ENCODE peak calls at places on chromosomes 2 and 18, in nine cellular contexts. P is endothelial cell of umbilical vein, B is MM.1S, W is neural progenitor cell, G is GM13977, Y is Peyer's patch, Z is HL-60, V is tibial artery, E is GM20000. F is an unnamed sample.

GRCh38 chr2:199983534-199983933 is 28.2 kb downstream of the MAIP1 start:
- DNase-seq in P (no peak), B (no peak), W (no peak), G (no peak), Y (no peak), Z (no peak), V (no peak), E (no peak), F (no peak)

GRCh38 chr18:61323951-61324350 is 9.3 kb upstream of the CDH20 start:
- DNase-seq in P (no peak), B (no peak), W (no peak), G (no peak), Y (no peak), Z (no peak), V (no peak), E (no peak), F (no peak)

GRCh38 chr18:68714356-68714706 is 577 bp downstream of the TMX3 start:
- DNase-seq in P (peak; percentile 55), B (peak; percentile 9), W (peak; percentile 43), G (no peak), Y (no peak), Z (no peak), V (no peak), E (peak; percentile 32), F (no peak)

GRCh38 chr2:32711219-32711618 is 83.4 kb downstream of the TTC27 start:
- DNase-seq in P (peak; percentile 93), B (no peak), W (no peak), G (no peak), Y (no peak), Z (no peak), V (no peak), E (no peak), F (no peak)

GRCh38 chr18:47978141-47978540 is 47.7 kb upstream of the SMAD2 start:
- DNase-seq in P (no peak), B (no peak), W (no peak), G (no peak), Y (no peak), Z (no peak), V (no peak), E (no peak), F (no peak)

GRCh38 chr2:98343371-98343770 is 2.9 kb upstream of the CNGA3 start:
- DNase-seq in P (no peak), B (no peak), W (no peak), G (no peak), Y (no peak), Z (no peak), V (no peak), E (no peak), F (no peak)

GRCh38 chr2:233419626-233420431 is 65.5 kb downstream of the DGKD start:
- DNase-seq in P (no peak), B (peak; percentile 50), W (peak; percentile 64), G (no peak), Y (no peak), Z (no peak), V (peak; percentile 65), E (peak; percentile 55), F (no peak)

GRCh38 chr18:67854340-67854739 is 337.8 kb upstream of the DSEL start:
- DNase-seq in P (no peak), B (no peak), W (no peak), G (no peak), Y (no peak), Z (no peak), V (no peak), E (no peak), F (no peak)

GRCh38 chr2:186822323-186822722 is 26.6 kb downstream of the ZSWIM2 start:
- DNase-seq in P (no peak), B (no peak), W (no peak), G (no peak), Y (no peak), Z (no peak), V (no peak), E (no peak), F (no peak)

GRCh38 chr2:175687465-175687864 is 314.6 kb downstream of the LNPK start:
- DNase-seq in P (no peak), B (no peak), W (peak; percentile 11), G (no peak), Y (no peak), Z (no peak), V (no peak), E (no peak), F (no peak)

GRCh38 chr18:35378206-35378795 is 1.2 kb upstream of the ZNF396 start:
- DNase-seq in P (no peak), B (no peak), W (no peak), G (no peak), Y (no peak), Z (no peak), V (no peak), E (no peak), F (no peak)

GRCh38 chr2:30422437-30422805 is 24.6 kb upstream of the LCLAT1 start:
- DNase-seq in P (no peak), B (no peak), W (no peak), G (peak; percentile 47), Y (no peak), Z (no peak), V (no peak), E (peak; percentile 52), F (no peak)

GRCh38 chr2:240432820-240433801 is 2.4 kb upstream of the GPC1 start:
- DNase-seq in P (no peak), B (no peak), W (no peak), G (no peak), Y (peak; percentile 40), Z (no peak), V (peak; percentile 62), E (no peak), F (peak; percentile 6)

GRCh38 chr2:152651834-152652233 is 65.4 kb downstream of the PRPF40A start:
- DNase-seq in P (no peak), B (no peak), W (no peak), G (no peak), Y (no peak), Z (no peak), V (no peak), E (no peak), F (no peak)

GRCh38 chr2:172128484-172128883 is 25.8 kb upstream of the DLX2 start:
- DNase-seq in P (no peak), B (no peak), W (no peak), G (no peak), Y (no peak), Z (no peak), V (no peak), E (no peak), F (no peak)

GRCh38 chr18:29078272-29078671 is 901.3 kb upstream of the CDH2 start:
- DNase-seq in P (no peak), B (no peak), W (no peak), G (no peak), Y (no peak), Z (no peak), V (no peak), E (no peak), F (no peak)

GRCh38 chr2:23207871-23208270 is 177.1 kb upstream of the KLHL29 start:
- DNase-seq in P (no peak), B (no peak), W (no peak), G (no peak), Y (no peak), Z (no peak), V (no peak), E (no peak), F (no peak)

GRCh38 chr2:113877651-113878594 is 12.0 kb upstream of the ACTR3 start:
- DNase-seq in P (peak; percentile 36), B (no peak), W (no peak), G (no peak), Y (no peak), Z (no peak), V (no peak), E (no peak), F (no peak)

GRCh38 chr18:22284581-22285230 is 115.3 kb downstream of the GATA6 start:
- DNase-seq in P (peak; percentile 39), B (no peak), W (no peak), G (no peak), Y (no peak), Z (no peak), V (no peak), E (no peak), F (no peak)

GRCh38 chr2:58614259-58614658 is 373.1 kb upstream of the FANCL start:
- DNase-seq in P (peak; percentile 20), B (no peak), W (no peak), G (no peak), Y (no peak), Z (no peak), V (no peak), E (no peak), F (no peak)

GRCh38 chr2:220025207-220025606 is 397.8 kb downstream of the SLC4A3 start:
- DNase-seq in P (no peak), B (no peak), W (no peak), G (no peak), Y (no peak), Z (no peak), V (no peak), E (no peak), F (no peak)
- TF ChIP-seq CTCF in P (no peak), B (no peak), W (no peak), G (no peak), Y (no peak), Z (no peak), V (no peak), E (no peak), F (no peak)

DNA sequence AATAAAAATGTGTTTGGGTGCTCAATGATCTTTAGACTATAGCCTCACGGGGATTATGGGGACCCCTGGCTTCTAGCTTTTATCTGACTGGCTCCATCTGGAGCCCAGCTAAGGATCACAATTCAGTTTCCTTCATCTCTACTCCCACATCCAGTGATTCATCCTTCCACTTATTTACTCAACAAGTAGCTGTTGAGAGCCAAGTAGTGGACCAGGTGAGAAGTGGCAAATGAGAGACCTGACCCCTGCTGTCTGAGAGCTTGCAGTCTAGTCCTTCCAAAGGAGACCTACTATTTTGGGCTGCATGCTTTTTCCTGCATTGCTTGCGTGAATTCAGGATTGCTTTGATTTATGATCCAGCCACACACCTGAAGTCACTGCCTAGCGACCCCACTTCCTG is 10.7 kb upstream of the DSG3 start:
- DNase-seq in P (no peak), B (no peak), W (no peak), G (no peak), Y (no peak), Z (no peak), V (no peak), E (no peak), F (no peak)
- TF ChIP-seq CTCF in P (no peak), B (no peak), W (no peak), G (no peak), Y (no peak), Z (no peak), V (no peak), E (no peak), F (no peak)

GRCh38 chr18:79467126-79467525 is 71.4 kb downstream of the NFATC1 start:
- DNase-seq in P (no peak), B (no peak), W (no peak), G (no peak), Y (no peak), Z (no peak), V (no peak), E (no peak), F (no peak)
- TF ChIP-seq CTCF in P (no peak), B (no peak), W (no peak), G (no peak), Y (no peak), Z (no peak), V (no peak), E (no peak), F (no peak)

DNA sequence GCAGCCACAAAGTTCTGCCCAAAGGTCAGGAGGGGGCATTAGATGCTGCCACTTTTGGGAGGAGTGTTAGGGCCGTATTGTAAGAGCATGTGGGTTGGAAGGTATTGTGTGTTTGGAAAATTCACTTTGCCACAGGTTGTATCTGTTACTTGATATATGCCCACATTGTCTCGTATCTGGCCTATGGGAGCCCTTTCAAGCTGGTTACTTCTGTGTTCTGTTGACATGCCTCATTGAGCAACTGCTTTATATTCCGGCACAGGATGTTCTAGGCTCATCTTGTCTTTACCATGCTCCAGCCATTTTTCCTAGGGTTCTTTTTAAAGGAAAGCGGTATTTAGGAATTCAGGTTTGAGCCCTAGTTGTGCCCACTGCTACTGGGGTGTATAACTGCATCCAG is 6.0 kb downstream of the ADNP2 start:
- DNase-seq in P (no peak), B (no peak), W (no peak), G (no peak), Y (no peak), Z (no peak), V (no peak), E (no peak), F (no peak)
- TF ChIP-seq CTCF in P (no peak), B (no peak), W (no peak), G (no peak), Y (no peak), Z (no peak), V (no peak), E (no peak), F (no peak)

F was measured in omental fat pad.